ENCODE peak calls at places on chromosomes 13 and 19, in four cellular contexts. B is CD8-positive, alpha-beta T cell; J is left ventricle myocardium inferior; R is PC-3. X is an unnamed sample.

GRCh38 chr19:42553292-42554045 is 25.2 kb upstream of the CEACAM1 start:
- DNase-seq in B (no peak), J (peak; percentile 30), R (peak; percentile 38), X (no peak)

GRCh38 chr13:47539317-47539716 is 461.8 kb downstream of the SUCLA2 start:
- DNase-seq in B (no peak), J (no peak), R (no peak), X (no peak)

GRCh38 chr13:114285166-114285808 is 3.9 kb downstream of the UPF3A start:
- DNase-seq in B (no peak), J (no peak), R (peak; percentile 33), X (no peak)

GRCh38 chr13:94050039-94050438 is 429.4 kb downstream of the DCT start:
- DNase-seq in B (no peak), J (no peak), R (no peak), X (no peak)

GRCh38 chr13:75687145-75687763 is 51.1 kb downstream of the LMO7 start:
- DNase-seq in B (no peak), J (no peak), R (peak; percentile 73), X (no peak)

GRCh38 chr19:28883241-28883693 is 329.7 kb downstream of the UQCRFS1 start:
- DNase-seq in B (no peak), J (peak; percentile 52), R (no peak), X (no peak)

GRCh38 chr13:114248011-114248410 is 13.3 kb downstream of the CDC16 start:
- DNase-seq in B (no peak), J (no peak), R (no peak), X (no peak)

GRCh38 chr13:36395280-36395679 is 37.0 kb upstream of the CCNA1 start:
- DNase-seq in B (no peak), J (no peak), R (peak; percentile 44), X (peak; percentile 17)

GRCh38 chr13:35630551-35631275 is 154.2 kb upstream of the MAB21L1 start:
- DNase-seq in B (no peak), J (no peak), R (peak; percentile 71), X (peak; percentile 8)

GRCh38 chr13:73913043-73913740 is 221.0 kb downstream of the KLF12 start:
- DNase-seq in B (no peak), J (no peak), R (no peak), X (no peak)

GRCh38 chr19:19495614-19496603 is 19.4 kb downstream of the TSSK6 start:
- DNase-seq in B (no peak), J (no peak), R (no peak), X (no peak)
- TF ChIP-seq CTCF in B (no peak), J (no peak), R (no peak), X (no peak)

DNA sequence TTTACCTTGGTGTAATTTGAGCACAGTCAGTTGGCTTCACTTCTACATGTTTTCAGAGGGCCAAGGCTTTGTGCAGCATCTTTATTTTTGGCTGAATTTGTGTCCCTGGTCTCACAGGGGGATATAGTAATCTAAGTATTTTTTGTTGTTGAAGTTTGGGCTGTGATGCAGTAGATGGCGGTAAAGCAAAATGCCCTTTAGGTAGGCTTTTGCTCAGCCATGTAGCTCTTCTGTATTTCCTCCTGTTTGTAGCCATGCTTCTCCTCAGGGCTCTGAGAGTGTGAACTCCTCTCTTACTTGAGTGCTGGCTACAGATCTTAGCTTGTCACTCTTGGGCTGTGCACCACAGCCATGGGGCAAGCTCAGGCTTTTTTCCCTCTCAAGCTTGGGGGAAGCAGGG is 328.6 kb downstream of the SLITRK5 start:
- DNase-seq in B (no peak), J (no peak), R (no peak), X (no peak)
- TF ChIP-seq CTCF in B (no peak), J (no peak), R (no peak), X (no peak)

GRCh38 chr19:35430382-35431146 is 17.5 kb upstream of the FFAR2 start:
- DNase-seq in B (no peak), J (no peak), R (no peak), X (no peak)
- TF ChIP-seq CTCF in B (no peak), J (no peak), R (no peak), X (no peak)

GRCh38 chr19:32336259-32337111 is 8.9 kb upstream of the ZNF507 start:
- DNase-seq in B (no peak), J (peak; percentile 34), R (peak; percentile 15), X (no peak)
- TF ChIP-seq CTCF in B (no peak), J (no peak), R (peak; percentile 32), X (no peak)

DNA sequence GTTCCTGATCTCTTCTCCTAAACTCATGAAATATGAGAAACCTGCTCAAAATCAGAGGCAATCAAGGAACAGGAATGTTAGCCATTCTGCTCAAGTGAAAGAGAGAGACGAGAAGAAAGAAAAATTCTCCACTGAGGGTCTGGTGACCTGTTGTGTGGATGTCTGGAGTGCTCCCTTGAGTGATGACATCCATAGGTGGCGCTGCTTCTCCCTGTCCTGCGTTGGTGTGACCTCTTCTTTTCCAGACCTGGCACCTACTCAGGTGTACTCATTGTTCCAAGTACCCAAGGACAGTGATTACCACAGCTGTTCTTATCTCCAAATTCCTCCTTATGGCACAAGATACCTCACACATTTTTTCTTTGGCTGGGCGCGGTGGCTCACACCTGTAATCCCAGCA is 4.0 kb downstream of the ZNF223 start:
- DNase-seq in B (no peak), J (no peak), R (no peak), X (no peak)
- TF ChIP-seq CTCF in B (no peak), J (no peak), R (no peak), X (no peak)

DNA sequence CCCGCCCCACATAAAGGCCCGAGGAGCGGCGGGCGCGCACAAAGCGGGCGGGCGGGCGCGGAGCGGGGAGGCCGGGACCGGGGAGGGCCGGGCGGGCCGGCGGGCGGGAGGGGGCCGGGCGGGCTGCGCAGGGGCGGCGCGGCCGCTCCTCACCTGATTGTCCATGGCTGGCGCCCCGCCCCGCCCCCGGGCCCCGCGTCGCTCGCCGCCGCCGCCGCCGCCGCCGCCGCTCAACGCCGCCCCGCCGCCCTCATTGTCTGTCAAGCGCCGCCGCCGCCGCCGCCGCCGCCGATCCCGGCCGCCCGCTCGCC is 200 bp downstream of the MLLT1 start:
- DNase-seq in B (no peak), J (no peak), R (no peak), X (no peak)
- TF ChIP-seq CTCF in B (no peak), J (no peak), R (no peak), X (no peak)

X was measured in GM20000.